ENCODE peak calls at places on chromosomes 4 and X, in four cellular contexts. N, Y, C and P are unnamed samples.

GRCh38 chr4:47109379-47109778 is 78.0 kb downstream of the GABRB1 start:
- DNase-seq in N (no peak), Y (no peak), C (no peak), P (no peak)

GRCh38 chrX:11381464-11381863 is 88.3 kb downstream of the AMELX start:
- DNase-seq in N (peak; percentile 25), Y (peak; percentile 36), C (peak; percentile 30), P (peak; percentile 29)

GRCh38 chrX:72041166-72041565 is 90.5 kb downstream of the RTL5 start:
- DNase-seq in N (no peak), Y (no peak), C (no peak), P (no peak)

GRCh38 chrX:134671207-134671750 is 13.0 kb upstream of the PLAC1 start:
- DNase-seq in N (no peak), Y (no peak), C (no peak), P (no peak)

GRCh38 chrX:63932006-63932405 is 147.0 kb upstream of the ARHGEF9 start:
- DNase-seq in N (no peak), Y (no peak), C (no peak), P (no peak)

GRCh38 chr4:186726440-186727148 is 2.9 kb upstream of the FAT1 start:
- DNase-seq in N (peak; percentile 63), Y (peak; percentile 75), C (no peak), P (peak; percentile 58)

GRCh38 chrX:41180194-41180902 is 95.1 kb downstream of the USP9X start:
- DNase-seq in N (peak; percentile 39), Y (peak; percentile 18), C (peak; percentile 59), P (peak; percentile 63)

GRCh38 chr4:183240581-183241321 is 79.3 kb downstream of the CLDN22 start:
- DNase-seq in N (no peak), Y (no peak), C (no peak), P (no peak)

GRCh38 chrX:117910216-117910615 is 206.4 kb downstream of the KLHL13 start:
- DNase-seq in N (no peak), Y (no peak), C (no peak), P (no peak)

GRCh38 chr4:76703123-76703490 is 194.8 kb downstream of the SOWAHB start:
- DNase-seq in N (no peak), Y (no peak), C (no peak), P (no peak)

GRCh38 chr4:42363614-42364013 is 33.7 kb upstream of the SHISA3 start:
- DNase-seq in N (no peak), Y (no peak), C (no peak), P (no peak)

DNA sequence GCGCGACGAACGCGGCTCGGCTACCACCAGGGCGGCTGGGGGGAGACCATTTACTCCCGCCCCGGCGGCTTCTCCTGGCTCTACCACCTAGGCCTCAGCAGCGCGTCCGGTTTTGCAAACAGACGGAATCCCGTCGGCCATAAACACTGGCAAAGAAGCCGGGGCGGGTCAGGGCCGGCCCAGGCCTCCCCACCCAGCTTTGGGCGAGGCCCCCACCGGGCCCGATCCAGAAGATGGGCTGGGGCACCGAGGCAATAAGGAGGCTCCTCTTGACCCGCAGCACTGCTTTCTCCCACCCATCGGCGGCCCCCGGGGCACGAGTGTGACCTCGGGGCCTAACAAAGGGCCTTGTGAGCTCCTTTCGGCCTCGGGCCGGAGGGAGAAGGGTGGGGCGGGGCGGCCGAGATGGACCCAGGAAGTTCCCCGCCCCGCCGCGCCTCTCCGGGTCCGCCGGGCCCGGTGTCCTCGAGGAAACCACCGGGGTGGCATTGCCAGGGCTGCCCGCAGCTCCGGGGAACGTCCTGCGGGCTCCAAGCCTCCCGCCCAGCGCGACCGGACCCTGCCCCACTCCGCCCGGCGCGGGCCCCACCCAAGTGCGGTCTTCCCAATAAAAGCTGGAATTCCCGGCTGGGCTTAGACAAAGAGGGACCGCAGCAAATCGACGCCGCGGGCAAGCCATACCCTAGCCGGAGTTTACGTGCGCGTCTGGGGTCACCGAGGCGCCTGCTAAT is 5.9 kb downstream of the BCOR start:
- DNase-seq in N (no peak), Y (no peak), C (no peak), P (no peak)
- TF ChIP-seq FOXM1 in N (no peak), Y (no peak), C (no peak), P (no peak)

GRCh38 chrX:32153586-32153985 is 1057.8 kb downstream of the DMD start:
- DNase-seq in N (no peak), Y (no peak), C (no peak), P (no peak)
- TF ChIP-seq TARDBP in N (no peak), Y (no peak), C (no peak), P (no peak)

GRCh38 chr4:108119199-108119800 is 49.4 kb downstream of the LEF1 start:
- DNase-seq in N (no peak), Y (no peak), C (no peak), P (no peak)

GRCh38 chr4:108118505-108118904 is 50.2 kb downstream of the LEF1 start:
- DNase-seq in N (peak; percentile 43), Y (peak; percentile 30), C (peak; percentile 66), P (no peak)

GRCh38 chr4:108116423-108117168 is 52.1 kb downstream of the LEF1 start:
- DNase-seq in N (no peak), Y (no peak), C (no peak), P (no peak)

GRCh38 chr4:108115168-108115526 is 53.6 kb downstream of the LEF1 start:
- DNase-seq in N (no peak), Y (no peak), C (no peak), P (no peak)

DNA sequence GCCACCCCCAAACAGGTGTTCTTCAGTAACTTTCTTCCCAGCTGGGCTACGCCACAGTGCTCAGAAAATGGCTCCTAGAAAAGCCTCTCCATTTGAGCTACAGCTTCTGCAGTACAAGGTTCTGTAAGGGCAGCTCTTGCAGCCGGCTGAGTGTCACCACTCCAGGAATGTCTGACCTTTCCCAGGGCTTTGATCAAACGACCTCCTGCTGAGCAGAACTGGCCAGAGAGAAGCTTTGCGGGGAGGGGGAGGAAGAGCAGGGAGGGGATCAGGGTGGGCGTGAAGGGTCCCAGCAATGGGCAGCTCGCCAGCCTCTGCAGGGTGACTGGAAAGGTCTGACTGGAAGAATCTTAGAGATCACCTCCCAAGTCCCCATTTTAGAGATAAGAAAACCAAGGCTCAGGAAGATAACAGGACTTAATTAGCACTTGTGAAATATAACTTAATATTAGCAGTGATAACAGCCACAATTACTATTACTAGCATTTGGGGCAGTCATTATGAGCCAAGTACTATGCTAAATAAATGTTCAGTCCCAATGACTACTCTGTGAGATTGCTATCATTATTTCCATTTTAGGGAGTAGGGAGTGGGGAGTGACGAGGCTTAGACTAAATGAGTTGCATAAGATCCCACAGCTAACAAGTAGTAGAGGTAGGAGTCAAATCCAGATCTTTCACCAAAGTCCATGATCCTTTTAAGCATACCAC is 51.1 kb downstream of the LEF1 start:
- DNase-seq in N (peak; percentile 16), Y (peak; percentile 26), C (no peak), P (peak; percentile 24)
- TF ChIP-seq FOXM1 in N (no peak), Y (no peak), C (no peak), P (no peak)

DNA sequence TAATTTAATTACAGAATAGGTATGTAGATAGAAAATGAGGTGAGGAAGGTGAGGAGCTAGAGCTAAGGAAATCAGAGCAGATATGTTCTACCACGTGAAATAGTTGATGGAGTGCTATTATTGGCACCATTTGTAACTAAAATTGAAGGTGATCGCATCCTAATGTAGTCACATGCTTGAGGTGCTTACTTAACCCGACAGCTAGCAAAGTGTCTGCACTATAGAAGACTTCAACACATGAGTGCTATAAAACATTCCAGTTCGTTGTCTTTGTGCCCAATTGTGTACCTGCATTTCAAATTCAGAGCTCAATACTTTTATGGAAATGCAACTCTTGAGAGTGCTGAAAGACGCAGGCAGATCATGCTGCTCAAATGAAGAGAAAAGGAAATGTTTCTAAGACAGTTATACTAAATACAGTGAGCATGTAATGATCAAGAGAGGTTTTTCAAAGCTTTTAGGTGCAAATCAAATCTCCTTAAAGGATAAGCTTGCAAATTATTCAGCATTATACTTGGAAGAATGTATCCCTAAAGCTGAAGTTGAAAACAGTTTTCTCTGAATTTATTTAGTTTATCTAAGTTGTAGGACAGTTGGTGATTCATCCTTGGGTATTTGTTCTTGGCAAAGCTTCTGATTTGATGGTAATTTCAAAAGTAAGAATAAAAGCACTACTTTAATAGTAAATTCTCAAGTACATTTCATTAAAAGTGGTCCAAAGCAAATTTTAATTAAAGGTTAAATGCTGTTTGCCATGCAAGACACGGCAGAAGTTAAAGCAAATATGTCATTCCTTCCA is 223.9 kb upstream of the EPHA5 start:
- DNase-seq in N (no peak), Y (no peak), C (no peak), P (no peak)
- TF ChIP-seq TARDBP in N (no peak), Y (no peak), C (no peak), P (no peak)